ENCODE peak calls at places on chromosomes 7 and 10, in four cellular contexts. One of them, this sample, is unnamed.

GRCh38 chr7:64626557-64626956 is 39.4 kb upstream of the ZNF107 start:
- DNase-seq in DMS79 treated with DMSO at 0.1 percent for 48 hours: no peak
- DNase-seq in activated CD4-positive, CD25-positive, alpha-beta regulatory T cell: no peak
- DNase-seq in cardiac fibroblast: no peak
- DNase-seq in this sample: no peak

GRCh38 chr10:91551856-91552255 is 81.0 kb downstream of the PPP1R3C start:
- DNase-seq in DMS79 treated with DMSO at 0.1 percent for 48 hours: no peak
- DNase-seq in activated CD4-positive, CD25-positive, alpha-beta regulatory T cell: no peak
- DNase-seq in cardiac fibroblast: peak; percentile 79
- DNase-seq in this sample: peak; percentile 77

GRCh38 chr10:128568979-128569378 is 442.8 kb upstream of the MKI67 start:
- DNase-seq in DMS79 treated with DMSO at 0.1 percent for 48 hours: no peak
- DNase-seq in activated CD4-positive, CD25-positive, alpha-beta regulatory T cell: no peak
- DNase-seq in cardiac fibroblast: no peak
- DNase-seq in this sample: no peak

GRCh38 chr10:88122571-88122970 is 259.1 kb downstream of the PTEN start:
- DNase-seq in DMS79 treated with DMSO at 0.1 percent for 48 hours: no peak
- DNase-seq in activated CD4-positive, CD25-positive, alpha-beta regulatory T cell: no peak
- DNase-seq in cardiac fibroblast: no peak
- DNase-seq in this sample: no peak

GRCh38 chr7:146074195-146074765 is 42.3 kb upstream of the CNTNAP2 start:
- DNase-seq in DMS79 treated with DMSO at 0.1 percent for 48 hours: no peak
- DNase-seq in activated CD4-positive, CD25-positive, alpha-beta regulatory T cell: no peak
- DNase-seq in cardiac fibroblast: no peak
- DNase-seq in this sample: no peak

GRCh38 chr7:100122067-100122466 is 2.6 kb downstream of the CNPY4 start:
- DNase-seq in DMS79 treated with DMSO at 0.1 percent for 48 hours: peak; percentile 43
- DNase-seq in activated CD4-positive, CD25-positive, alpha-beta regulatory T cell: no peak
- DNase-seq in cardiac fibroblast: no peak
- DNase-seq in this sample: no peak

GRCh38 chr10:48456361-48456804 is 148.5 kb downstream of the ARHGAP22 start:
- DNase-seq in DMS79 treated with DMSO at 0.1 percent for 48 hours: peak; percentile 11
- DNase-seq in activated CD4-positive, CD25-positive, alpha-beta regulatory T cell: no peak
- DNase-seq in cardiac fibroblast: no peak
- DNase-seq in this sample: no peak

GRCh38 chr10:4763960-4764428 is 62.0 kb upstream of the AKR1E2 start:
- DNase-seq in DMS79 treated with DMSO at 0.1 percent for 48 hours: no peak
- DNase-seq in activated CD4-positive, CD25-positive, alpha-beta regulatory T cell: no peak
- DNase-seq in cardiac fibroblast: peak; percentile 87
- DNase-seq in this sample: no peak

GRCh38 chr7:22666732-22667131 is 60.3 kb upstream of the IL6 start:
- DNase-seq in DMS79 treated with DMSO at 0.1 percent for 48 hours: no peak
- DNase-seq in activated CD4-positive, CD25-positive, alpha-beta regulatory T cell: no peak
- DNase-seq in cardiac fibroblast: peak; percentile 75
- DNase-seq in this sample: peak; percentile 64

GRCh38 chr10:93600446-93600860 is 582 bp downstream of the RBP4 start:
- DNase-seq in DMS79 treated with DMSO at 0.1 percent for 48 hours: no peak
- DNase-seq in activated CD4-positive, CD25-positive, alpha-beta regulatory T cell: no peak
- DNase-seq in cardiac fibroblast: no peak
- DNase-seq in this sample: peak; percentile 12

GRCh38 chr10:1739751-1740150 is 2.4 kb upstream of the ADARB2 start:
- DNase-seq in DMS79 treated with DMSO at 0.1 percent for 48 hours: no peak
- DNase-seq in activated CD4-positive, CD25-positive, alpha-beta regulatory T cell: no peak
- DNase-seq in cardiac fibroblast: no peak
- DNase-seq in this sample: no peak

GRCh38 chr7:157574120-157574519 is 237.3 kb downstream of the DNAJB6 start:
- DNase-seq in DMS79 treated with DMSO at 0.1 percent for 48 hours: no peak
- DNase-seq in activated CD4-positive, CD25-positive, alpha-beta regulatory T cell: no peak
- DNase-seq in cardiac fibroblast: no peak
- DNase-seq in this sample: no peak

GRCh38 chr7:102916426-102916825 is 3.6 kb downstream of the LRRC17 start:
- DNase-seq in DMS79 treated with DMSO at 0.1 percent for 48 hours: no peak
- DNase-seq in activated CD4-positive, CD25-positive, alpha-beta regulatory T cell: no peak
- DNase-seq in cardiac fibroblast: peak; percentile 91
- DNase-seq in this sample: peak; percentile 88

GRCh38 chr7:122616951-122617350 is 82.0 kb downstream of the RNF133 start:
- DNase-seq in DMS79 treated with DMSO at 0.1 percent for 48 hours: no peak
- DNase-seq in activated CD4-positive, CD25-positive, alpha-beta regulatory T cell: no peak
- DNase-seq in cardiac fibroblast: no peak
- DNase-seq in this sample: no peak

GRCh38 chr7:102404005-102404861 is 8.1 kb downstream of the PRKRIP1 start:
- DNase-seq in DMS79 treated with DMSO at 0.1 percent for 48 hours: peak; percentile 11
- DNase-seq in activated CD4-positive, CD25-positive, alpha-beta regulatory T cell: no peak
- DNase-seq in cardiac fibroblast: peak; percentile 73
- DNase-seq in this sample: peak; percentile 63

GRCh38 chr7:115352375-115352774 is 430.5 kb downstream of the MDFIC start:
- DNase-seq in DMS79 treated with DMSO at 0.1 percent for 48 hours: no peak
- DNase-seq in activated CD4-positive, CD25-positive, alpha-beta regulatory T cell: no peak
- DNase-seq in cardiac fibroblast: peak; percentile 70
- DNase-seq in this sample: peak; percentile 33

GRCh38 chr10:79070091-79070610 is 1.4 kb downstream of the ZMIZ1 start:
- DNase-seq in DMS79 treated with DMSO at 0.1 percent for 48 hours: no peak
- DNase-seq in activated CD4-positive, CD25-positive, alpha-beta regulatory T cell: no peak
- DNase-seq in cardiac fibroblast: no peak
- DNase-seq in this sample: peak; percentile 37

GRCh38 chr10:31322647-31323046 is 3.6 kb downstream of the ZEB1 start:
- DNase-seq in DMS79 treated with DMSO at 0.1 percent for 48 hours: peak; percentile 64
- DNase-seq in activated CD4-positive, CD25-positive, alpha-beta regulatory T cell: no peak
- DNase-seq in cardiac fibroblast: peak; percentile 56
- DNase-seq in this sample: peak; percentile 33

GRCh38 chr10:129727071-129727470 is 237.0 kb downstream of the EBF3 start:
- DNase-seq in DMS79 treated with DMSO at 0.1 percent for 48 hours: no peak
- DNase-seq in activated CD4-positive, CD25-positive, alpha-beta regulatory T cell: no peak
- DNase-seq in cardiac fibroblast: no peak
- DNase-seq in this sample: no peak

GRCh38 chr7:131483586-131483985 is 72.8 kb downstream of the PODXL start:
- DNase-seq in DMS79 treated with DMSO at 0.1 percent for 48 hours: no peak
- DNase-seq in activated CD4-positive, CD25-positive, alpha-beta regulatory T cell: no peak
- DNase-seq in cardiac fibroblast: no peak
- DNase-seq in this sample: no peak

GRCh38 chr7:95730493-95731280 is 41.7 kb upstream of the DYNC1I1 start:
- DNase-seq in DMS79 treated with DMSO at 0.1 percent for 48 hours: no peak
- DNase-seq in activated CD4-positive, CD25-positive, alpha-beta regulatory T cell: no peak
- DNase-seq in cardiac fibroblast: no peak
- DNase-seq in this sample: no peak

GRCh38 chr7:147535619-147536200 is 1054.9 kb upstream of the C7orf33 start:
- DNase-seq in DMS79 treated with DMSO at 0.1 percent for 48 hours: no peak
- DNase-seq in activated CD4-positive, CD25-positive, alpha-beta regulatory T cell: no peak
- DNase-seq in cardiac fibroblast: peak; percentile 58
- DNase-seq in this sample: peak; percentile 41

GRCh38 chr7:130393799-130394411 is 13.6 kb downstream of the CPA1 start:
- DNase-seq in DMS79 treated with DMSO at 0.1 percent for 48 hours: no peak
- DNase-seq in activated CD4-positive, CD25-positive, alpha-beta regulatory T cell: no peak
- DNase-seq in cardiac fibroblast: no peak
- DNase-seq in this sample: no peak